ENCODE peak calls at places on chromosome 17, in seven cellular contexts. U, E, Y, D, J, H and T are unnamed samples. For H3K4me1, the result is how much of the 10 kb centered on the place peaks cover.

GRCh38 chr17:63358956-63359355 is 87.2 kb downstream of the CYB561 start:
- DNase-seq in U (no peak), Y (no peak), H (no peak), J (no peak), E (no peak), D (no peak), T (no peak)

GRCh38 chr17:74854792-74855191 is 4.9 kb downstream of the GRIN2C start:
- DNase-seq in H (no peak), E (no peak), D (no peak), J (no peak), U (no peak), Y (no peak), T (no peak)

GRCh38 chr17:82120148-82120547 is 22.1 kb upstream of the FASN start:
- DNase-seq in J (no peak), H (no peak), E (no peak), D (no peak), U (no peak), Y (no peak), T (no peak)

GRCh38 chr17:68731465-68731864 is 130.3 kb upstream of the FAM20A start:
- DNase-seq in H (no peak), J (no peak), U (no peak), Y (no peak), E (no peak), D (no peak), T (no peak)

GRCh38 chr17:45110676-45111611 is 21.4 kb downstream of the PLCD3 start:
- DNase-seq in D (no peak), J (no peak), Y (no peak), U (no peak), E (no peak), H (no peak), T (peak)

GRCh38 chr17:36661047-36661666 is 59.8 kb downstream of the MRM1 start:
- DNase-seq in J (no peak), E (no peak), U (no peak), D (no peak), H (no peak), Y (no peak), T (no peak)

GRCh38 chr17:731943-732787 is at the start of gene TLCD3A:
- DNase-seq in J (peak), Y (peak), H (peak), D (peak), E (peak), U (peak), T (peak)

GRCh38 chr17:82031885-82032627 is 578 bp downstream of the RAC3 start:
- DNase-seq in E (peak), D (no peak), Y (peak), U (no peak), H (peak), J (peak), T (no peak)

GRCh38 chr17:72456026-72456569 is 335.3 kb downstream of the SOX9 start:
- DNase-seq in J (peak), D (no peak), E (no peak), U (no peak), H (no peak), Y (peak), T (no peak)

GRCh38 chr17:51961689-51962088 is 196.8 kb downstream of the CA10 start:
- DNase-seq in U (no peak), H (no peak), Y (no peak), D (no peak), E (no peak), J (no peak), T (no peak)

GRCh38 chr17:73342549-73343167 is 30.9 kb upstream of the CDC42EP4 start:
- DNase-seq in J (no peak), E (peak), H (no peak), Y (no peak), D (no peak), U (no peak), T (no peak)

GRCh38 chr17:19271751-19272357 is 34.7 kb downstream of the EPN2 start:
- DNase-seq in D (peak), J (no peak), H (peak), E (no peak), Y (no peak), U (no peak), T (no peak)

GRCh38 chr17:83037084-83037950 is 42.1 kb upstream of the METRNL start:
- DNase-seq in J (no peak), E (peak), D (no peak), H (no peak), U (no peak), Y (no peak), T (no peak)

GRCh38 chr17:60905709-60906108 is 228.1 kb downstream of the BCAS3 start:
- DNase-seq in U (no peak), E (no peak), D (no peak), J (no peak), Y (no peak), H (no peak), T (no peak)

DNA sequence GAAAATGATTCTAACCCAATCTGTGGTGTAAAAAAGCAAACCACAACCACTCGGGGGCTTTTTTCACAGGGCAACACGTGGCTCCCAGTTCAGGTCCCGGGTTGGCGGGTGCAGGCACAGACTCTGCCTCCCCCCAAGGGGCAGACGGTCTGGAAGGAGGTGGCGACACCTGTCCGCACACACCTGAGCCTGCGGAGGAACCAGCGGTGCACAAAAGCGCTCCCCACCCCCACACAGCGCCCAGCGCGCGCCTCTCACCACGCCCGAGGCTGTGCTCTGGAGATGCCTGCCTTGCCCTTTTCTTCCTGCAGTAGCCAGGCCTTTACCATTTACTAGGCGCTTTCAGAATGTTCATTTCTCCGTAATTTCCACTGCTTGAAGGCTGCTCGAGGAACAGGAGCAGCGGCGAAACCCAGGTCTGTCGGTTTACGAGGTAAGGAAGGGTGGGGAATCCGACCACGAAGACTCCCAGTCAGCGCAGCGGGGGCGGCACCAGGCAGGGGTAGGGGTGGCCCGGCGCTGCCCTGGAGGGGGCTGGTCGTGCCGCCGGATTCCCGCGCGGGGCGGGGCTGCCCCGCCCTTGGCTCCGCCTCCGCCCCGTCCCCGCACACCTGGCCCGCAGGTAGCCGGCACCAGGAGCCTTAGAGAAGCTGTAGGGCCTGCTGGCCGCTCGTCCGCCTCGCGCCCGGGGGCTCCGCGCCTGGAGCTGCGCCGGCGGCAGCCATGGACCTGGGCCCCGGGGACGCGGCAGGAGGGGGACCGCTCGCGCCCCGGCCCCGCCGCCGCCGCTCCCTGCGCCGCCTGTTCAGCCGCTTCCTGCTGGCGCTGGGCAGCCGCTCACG is at the start of gene USP43:
- DNase-seq in H (peak), Y (peak), J (peak), E (peak), U (peak), D (no peak), T (no peak)
- H3K27ac ChIP-seq in H (no peak), Y (peak), J (peak), E (no peak), U (no peak), D (no peak), T (no peak)

DNA sequence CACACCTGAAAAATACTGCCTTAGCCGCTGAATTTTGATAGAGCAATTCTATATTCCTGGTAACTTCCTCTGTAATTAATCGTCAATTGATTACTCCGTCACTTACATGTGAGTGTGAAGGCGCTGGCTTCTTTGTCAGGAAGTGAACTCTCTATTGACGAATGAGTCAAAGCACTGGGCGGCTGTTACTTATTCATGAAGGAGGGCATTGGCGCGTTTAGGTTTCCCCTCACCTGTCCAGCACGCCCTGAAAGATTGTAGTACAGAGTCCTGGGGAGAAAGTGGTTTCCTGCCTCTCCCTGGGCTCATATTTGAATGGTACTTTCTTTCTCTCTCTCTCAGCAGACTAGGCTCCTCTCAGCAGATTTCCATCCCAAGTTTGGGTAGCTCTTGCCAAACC is 21.0 kb downstream of the SOCS3 start:
- DNase-seq in E (no peak), J (peak), U (peak), D (no peak), H (no peak), Y (peak), T (no peak)
- H3K4me1 ChIP-seq in E (under half), J (under half), U (half or more), D (under half), H (under half), Y (under half), T (under half)

GRCh38 chr17:80859004-80859941 is 132.4 kb upstream of the CHMP6 start:
- DNase-seq in Y (peak), D (peak), H (no peak), E (peak), J (peak), U (no peak), T (peak)
- H3K27ac ChIP-seq in Y (peak), D (peak), H (no peak), E (no peak), J (no peak), U (no peak), T (peak)

DNA sequence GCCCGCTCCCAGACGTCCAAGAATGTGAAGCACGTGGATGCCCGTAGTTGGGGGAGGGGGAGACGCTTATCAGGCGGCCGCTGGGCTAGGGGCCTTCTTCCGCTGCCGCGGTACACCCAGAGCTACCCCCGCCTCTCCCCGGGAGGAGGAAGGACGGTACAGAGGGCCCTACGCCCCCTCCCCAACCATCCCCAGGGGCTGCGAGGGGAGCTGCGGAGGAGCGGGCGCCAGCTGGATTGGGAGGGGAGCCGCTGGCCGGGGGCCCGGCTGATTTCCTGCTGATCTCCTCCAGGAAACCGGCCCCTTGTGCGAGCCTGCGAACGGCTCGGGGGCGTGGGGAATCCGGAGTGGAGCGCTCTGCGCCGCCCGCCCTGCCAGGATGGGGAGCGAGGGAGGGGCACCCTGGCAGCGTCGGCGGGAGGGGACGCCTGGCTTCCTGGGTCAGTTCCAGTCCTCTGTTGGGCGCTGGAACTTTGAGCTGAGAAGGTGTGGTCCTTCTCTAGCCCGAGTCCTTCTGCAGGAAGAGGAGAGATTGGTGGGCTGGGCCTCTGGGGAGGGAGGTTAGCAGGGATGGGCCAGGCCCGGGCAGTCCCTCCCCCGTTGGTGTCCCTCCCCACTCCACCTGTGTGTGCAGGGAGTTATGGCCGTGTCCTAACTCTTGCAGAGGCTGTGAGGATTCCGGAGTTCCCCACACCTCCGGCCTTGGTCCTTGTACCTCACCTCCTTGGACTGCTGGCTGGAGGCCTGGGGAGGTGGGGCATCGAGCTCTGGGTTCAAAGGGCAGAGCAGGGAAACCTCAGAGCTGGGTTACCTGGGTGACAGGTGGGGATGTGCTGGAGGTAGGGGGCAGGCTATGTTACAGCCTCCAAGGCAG is 19.1 kb downstream of the GJD3 start:
- DNase-seq in Y (peak), E (peak), J (peak), D (peak), H (no peak), U (peak), T (peak)
- H3K4me1 ChIP-seq in Y (half or more), E (half or more), J (half or more), D (under half), H (under half), U (half or more), T (half or more)

DNA sequence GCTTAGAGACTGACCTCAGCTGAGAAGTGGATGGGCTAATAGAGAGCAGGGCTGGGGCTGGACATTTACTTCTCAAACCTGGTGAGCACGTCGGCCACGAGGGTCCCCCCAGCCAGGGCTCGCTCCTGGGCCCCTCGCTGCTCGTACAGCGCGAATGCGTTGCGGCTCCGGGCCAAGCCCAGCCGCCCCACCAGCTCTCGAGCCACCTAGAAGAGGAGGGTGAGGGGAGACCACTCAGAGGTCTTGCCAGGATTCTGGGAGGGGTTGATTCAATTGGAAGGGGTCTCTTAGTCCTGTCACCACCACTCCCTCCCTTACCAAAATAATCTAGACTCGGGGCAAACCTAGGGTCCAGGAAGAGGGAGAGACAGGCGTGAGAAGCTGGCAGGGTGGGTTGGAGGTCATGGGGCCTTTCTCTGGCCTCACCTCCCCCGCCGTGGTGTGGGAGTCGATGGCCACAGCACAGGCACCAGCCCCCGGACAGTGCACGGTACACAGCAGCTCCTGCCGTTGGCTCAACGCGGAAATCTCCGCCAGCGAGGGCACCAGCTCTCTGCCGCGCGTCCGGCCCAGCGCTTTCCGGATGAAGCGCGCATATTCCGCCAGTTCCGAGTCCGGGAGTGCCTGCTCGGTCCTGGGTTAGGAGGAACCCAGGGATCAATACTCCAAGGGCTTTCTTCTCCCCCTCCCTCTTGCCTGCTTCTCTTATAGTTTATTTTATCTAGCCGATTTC is 5.7 kb downstream of the PLEKHH3 start:
- DNase-seq in E (no peak), H (no peak), J (no peak), U (no peak), Y (no peak), D (no peak), T (no peak)
- H3K27ac ChIP-seq in E (no peak), H (no peak), J (no peak), U (no peak), Y (peak), D (peak), T (peak)

GRCh38 chr17:16962804-16963203 is 9.1 kb downstream of the TNFRSF13B start:
- DNase-seq in U (no peak), H (no peak), E (no peak), Y (no peak), J (no peak), D (no peak), T (no peak)

DNA sequence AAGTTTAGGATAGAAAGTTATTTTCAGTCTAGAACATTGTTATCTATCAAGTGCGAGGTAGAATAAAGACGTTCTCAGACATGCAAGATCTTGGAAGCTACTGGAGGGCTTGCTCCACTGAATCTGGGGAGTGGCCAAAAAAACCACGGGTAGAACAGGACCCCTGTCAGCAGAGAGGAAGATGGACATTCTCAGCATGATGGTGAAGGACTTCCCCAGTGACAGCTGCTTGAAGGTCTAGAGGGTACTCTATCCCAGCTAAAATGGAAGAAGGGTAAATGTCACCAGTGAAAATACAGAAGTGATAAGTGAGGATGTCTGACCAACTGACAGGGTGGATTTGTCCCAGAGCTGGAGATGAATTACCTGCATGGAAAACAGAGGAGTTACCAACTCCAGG is 10.1 kb downstream of the TNFRSF13B start:
- DNase-seq in J (no peak), E (no peak), D (no peak), U (no peak), H (no peak), Y (no peak), T (no peak)
- H3K4me1 ChIP-seq in J (under half), E (under half), D (under half), U (under half), H (under half), Y (under half), T (under half)

DNA sequence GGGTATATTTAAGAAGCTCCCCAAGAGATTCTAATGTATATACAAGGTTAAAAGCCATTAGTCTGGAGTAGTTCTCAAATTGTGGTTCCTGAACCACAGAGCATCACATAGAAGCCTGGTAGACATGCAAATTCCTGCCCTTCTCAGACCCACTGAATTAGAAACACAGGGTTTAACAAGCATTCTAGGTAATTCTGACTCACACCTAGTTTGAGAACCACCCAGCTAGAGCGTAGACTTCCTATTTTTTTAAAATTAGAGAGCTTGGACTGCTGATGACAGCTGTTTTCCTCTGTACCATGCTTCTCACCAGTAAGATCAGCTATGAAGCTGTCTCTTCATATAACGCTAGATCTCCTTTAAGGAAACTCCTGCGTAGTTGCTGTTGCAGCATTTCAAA is 50.6 kb downstream of the HS3ST3B1 start:
- DNase-seq in H (peak), D (no peak), Y (no peak), J (no peak), E (no peak), U (no peak), T (no peak)
- H3K27ac ChIP-seq in H (peak), D (no peak), Y (no peak), J (no peak), E (no peak), U (no peak), T (no peak)